ENCODE peak calls at places on chromosome 3, in six cellular contexts. One of them, this sample, is unnamed.
A peak's percentile ranks its signal among the peaks of the same experiment; 100 is the strongest.

GRCh38 chr3:185423178-185423577 is 60.2 kb downstream of the MAP3K13 start:
- DNase-seq in neural progenitor cell: no peak
- DNase-seq in IMR-90: peak; percentile 35
- DNase-seq in fibroblast of lung: peak; percentile 43
- DNase-seq in HCT116: no peak
- DNase-seq in H1: no peak
- DNase-seq in this sample: peak; percentile 10

GRCh38 chr3:194687638-194688206 is 2.0 kb downstream of the FAM43A start:
- DNase-seq in neural progenitor cell: peak; percentile 96
- DNase-seq in IMR-90: peak; percentile 51
- DNase-seq in fibroblast of lung: peak; percentile 69
- DNase-seq in HCT116: no peak
- DNase-seq in H1: peak; percentile 84
- DNase-seq in this sample: peak; percentile 87

GRCh38 chr3:140995881-140996280 is 54.2 kb downstream of the SLC25A36 start:
- DNase-seq in neural progenitor cell: no peak
- DNase-seq in IMR-90: no peak
- DNase-seq in fibroblast of lung: peak; percentile 6
- DNase-seq in HCT116: no peak
- DNase-seq in H1: no peak
- DNase-seq in this sample: no peak

GRCh38 chr3:160314949-160315348 is 84.1 kb downstream of the IFT80 start:
- DNase-seq in neural progenitor cell: no peak
- DNase-seq in IMR-90: no peak
- DNase-seq in fibroblast of lung: no peak
- DNase-seq in HCT116: no peak
- DNase-seq in H1: no peak
- DNase-seq in this sample: no peak

GRCh38 chr3:146542179-146542578 is 2.2 kb downstream of the PLSCR1 start:
- DNase-seq in neural progenitor cell: no peak
- DNase-seq in IMR-90: peak; percentile 65
- DNase-seq in fibroblast of lung: peak; percentile 31
- DNase-seq in HCT116: no peak
- DNase-seq in H1: no peak
- DNase-seq in this sample: no peak

GRCh38 chr3:185216587-185216918 is 37.3 kb downstream of the EHHADH start:
- DNase-seq in neural progenitor cell: no peak
- DNase-seq in IMR-90: no peak
- DNase-seq in fibroblast of lung: peak; percentile 47
- DNase-seq in HCT116: no peak
- DNase-seq in H1: no peak
- DNase-seq in this sample: no peak

GRCh38 chr3:12662593-12663310 is 1.2 kb downstream of the RAF1 start:
- DNase-seq in neural progenitor cell: peak; percentile 74
- DNase-seq in IMR-90: peak; percentile 55
- DNase-seq in fibroblast of lung: peak; percentile 47
- DNase-seq in HCT116: no peak
- DNase-seq in H1: no peak
- DNase-seq in this sample: peak; percentile 59

GRCh38 chr3:74739242-74739641 is 124.8 kb upstream of the CNTN3 start:
- DNase-seq in neural progenitor cell: no peak
- DNase-seq in IMR-90: no peak
- DNase-seq in fibroblast of lung: no peak
- DNase-seq in HCT116: no peak
- DNase-seq in H1: no peak
- DNase-seq in this sample: no peak

GRCh38 chr3:88954853-88955252 is 152.6 kb upstream of the EPHA3 start:
- DNase-seq in neural progenitor cell: no peak
- DNase-seq in IMR-90: no peak
- DNase-seq in fibroblast of lung: no peak
- DNase-seq in HCT116: no peak
- DNase-seq in H1: no peak
- DNase-seq in this sample: no peak

GRCh38 chr3:4907050-4907449 is 72.2 kb upstream of the BHLHE40 start:
- DNase-seq in neural progenitor cell: no peak
- DNase-seq in IMR-90: no peak
- DNase-seq in fibroblast of lung: no peak
- DNase-seq in HCT116: no peak
- DNase-seq in H1: no peak
- DNase-seq in this sample: no peak

GRCh38 chr3:136728434-136728833 is 23.7 kb downstream of the STAG1 start:
- DNase-seq in neural progenitor cell: no peak
- DNase-seq in IMR-90: no peak
- DNase-seq in fibroblast of lung: peak; percentile 9
- DNase-seq in HCT116: no peak
- DNase-seq in H1: no peak
- DNase-seq in this sample: no peak

GRCh38 chr3:128919988-128920387 is 40.6 kb downstream of the ACAD9 start:
- DNase-seq in neural progenitor cell: no peak
- DNase-seq in IMR-90: no peak
- DNase-seq in fibroblast of lung: no peak
- DNase-seq in HCT116: no peak
- DNase-seq in H1: no peak
- DNase-seq in this sample: no peak

GRCh38 chr3:128917291-128917690 is 37.9 kb downstream of the ACAD9 start:
- DNase-seq in neural progenitor cell: no peak
- DNase-seq in IMR-90: no peak
- DNase-seq in fibroblast of lung: no peak
- DNase-seq in HCT116: no peak
- DNase-seq in H1: no peak
- DNase-seq in this sample: no peak

GRCh38 chr3:128923607-128924385 is 44.4 kb downstream of the ACAD9 start:
- DNase-seq in neural progenitor cell: no peak
- DNase-seq in IMR-90: no peak
- DNase-seq in fibroblast of lung: no peak
- DNase-seq in HCT116: no peak
- DNase-seq in H1: no peak
- DNase-seq in this sample: no peak

DNA sequence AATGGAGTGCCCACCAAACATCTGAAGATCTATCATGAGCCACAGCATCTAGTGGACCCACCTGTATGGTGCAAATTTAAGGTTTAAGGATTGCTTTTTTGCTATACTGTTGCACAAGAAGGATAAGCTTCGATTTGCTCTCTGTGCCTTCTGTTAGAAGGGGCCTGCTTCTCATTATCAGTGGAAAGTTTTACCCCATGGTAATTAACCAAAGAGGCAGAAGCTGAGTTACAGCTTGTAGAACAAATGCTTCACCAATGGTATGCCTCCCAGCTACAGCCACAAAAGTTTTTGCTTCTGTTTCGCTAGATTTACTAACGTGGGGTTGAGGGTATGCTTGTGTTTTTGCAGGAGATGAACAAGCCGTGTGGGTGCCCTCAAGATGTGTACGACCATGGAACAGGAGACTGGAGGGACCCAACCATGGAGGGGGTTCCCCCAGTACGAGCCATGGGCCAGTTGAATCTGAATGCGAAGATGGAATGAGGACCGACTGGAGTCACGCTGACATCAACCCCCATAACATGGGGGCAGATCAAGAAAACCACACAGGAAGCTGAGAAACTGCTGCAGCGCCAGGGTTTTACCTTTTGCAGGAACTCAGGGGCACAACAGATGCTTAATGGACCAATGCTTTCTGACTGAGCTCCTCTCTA is 43.5 kb downstream of the ACAD9 start:
- DNase-seq in neural progenitor cell: no peak
- DNase-seq in IMR-90: no peak
- DNase-seq in fibroblast of lung: no peak
- DNase-seq in HCT116: no peak
- DNase-seq in H1: no peak
- DNase-seq in this sample: no peak
- H3K9me3 ChIP-seq in neural progenitor cell: peaks cover 4% of the 10 kb centered on the region
- H3K9me3 ChIP-seq in IMR-90: peaks cover 36% of the 10 kb centered on the region
- H3K9me3 ChIP-seq in fibroblast of lung: no peaks in the 10 kb centered on the region
- H3K9me3 ChIP-seq in HCT116: peaks cover 21% of the 10 kb centered on the region
- H3K9me3 ChIP-seq in H1: peaks cover 63% of the 10 kb centered on the region
- H3K9me3 ChIP-seq in this sample: peaks cover 25% of the 10 kb centered on the region

GRCh38 chr3:155193868-155194267 is 99.6 kb downstream of the STRIT1 start:
- DNase-seq in neural progenitor cell: no peak
- DNase-seq in IMR-90: no peak
- DNase-seq in fibroblast of lung: no peak
- DNase-seq in HCT116: no peak
- DNase-seq in H1: no peak
- DNase-seq in this sample: no peak

GRCh38 chr3:155197786-155198185 is 95.7 kb downstream of the STRIT1 start:
- DNase-seq in neural progenitor cell: no peak
- DNase-seq in IMR-90: no peak
- DNase-seq in fibroblast of lung: no peak
- DNase-seq in HCT116: no peak
- DNase-seq in H1: no peak
- DNase-seq in this sample: no peak

GRCh38 chr3:155194973-155195372 is 98.5 kb downstream of the STRIT1 start:
- DNase-seq in neural progenitor cell: no peak
- DNase-seq in IMR-90: no peak
- DNase-seq in fibroblast of lung: no peak
- DNase-seq in HCT116: no peak
- DNase-seq in H1: no peak
- DNase-seq in this sample: no peak

GRCh38 chr3:155196131-155197075 is 97.1 kb downstream of the STRIT1 start:
- DNase-seq in neural progenitor cell: no peak
- DNase-seq in IMR-90: no peak
- DNase-seq in fibroblast of lung: no peak
- DNase-seq in HCT116: no peak
- DNase-seq in H1: no peak
- DNase-seq in this sample: no peak

GRCh38 chr3:155195558-155195957 is 97.9 kb downstream of the STRIT1 start:
- DNase-seq in neural progenitor cell: no peak
- DNase-seq in IMR-90: no peak
- DNase-seq in fibroblast of lung: no peak
- DNase-seq in HCT116: no peak
- DNase-seq in H1: no peak
- DNase-seq in this sample: no peak
- H2AFZ ChIP-seq in neural progenitor cell: peak overlapping the region; percentile 31
- H2AFZ ChIP-seq in IMR-90: no peak overlapping the region
- H2AFZ ChIP-seq in fibroblast of lung: no peak overlapping the region
- H2AFZ ChIP-seq in HCT116: no peak overlapping the region
- H2AFZ ChIP-seq in H1: no peak overlapping the region
- H2AFZ ChIP-seq in this sample: no peak overlapping the region

DNA sequence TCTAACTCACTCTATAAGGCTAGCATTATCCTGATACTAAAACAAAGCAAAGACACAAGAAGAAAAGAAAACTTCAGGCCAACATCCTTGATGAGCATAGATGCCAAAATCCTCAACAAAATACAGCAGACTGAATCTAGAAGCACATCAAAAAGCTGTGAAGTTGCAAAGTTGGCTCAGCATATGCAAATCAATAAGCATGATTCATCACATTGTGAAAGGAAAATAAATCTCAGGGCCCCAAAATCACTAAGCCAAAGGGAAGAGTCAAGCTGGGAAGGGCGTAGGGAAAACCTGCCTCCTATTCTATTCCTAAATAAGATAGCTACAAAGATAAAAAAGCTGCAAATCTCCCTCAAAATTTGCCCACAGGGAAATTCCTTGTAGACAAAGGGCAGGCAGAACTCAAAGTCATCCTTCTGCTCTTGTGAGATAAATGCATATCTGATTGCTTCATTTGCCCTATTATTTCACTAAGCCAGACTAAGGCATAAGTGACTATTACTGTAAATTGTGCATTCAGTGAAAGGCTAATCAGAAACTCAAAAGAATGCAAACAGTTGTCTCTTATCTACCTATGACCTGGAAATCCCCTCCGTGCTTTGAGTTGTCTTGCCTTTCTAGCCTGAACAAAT is 30.4 kb upstream of the CCNL1 start:
- DNase-seq in neural progenitor cell: no peak
- DNase-seq in IMR-90: no peak
- DNase-seq in fibroblast of lung: no peak
- DNase-seq in HCT116: no peak
- DNase-seq in H1: no peak
- DNase-seq in this sample: no peak
- H3K9me3 ChIP-seq in neural progenitor cell: peaks cover 36% of the 10 kb centered on the region
- H3K9me3 ChIP-seq in IMR-90: peaks cover 23% of the 10 kb centered on the region
- H3K9me3 ChIP-seq in fibroblast of lung: no peaks in the 10 kb centered on the region
- H3K9me3 ChIP-seq in HCT116: peaks cover 7% of the 10 kb centered on the region
- H3K9me3 ChIP-seq in H1: peaks cover 28% of the 10 kb centered on the region
- H3K9me3 ChIP-seq in this sample: peaks cover 9% of the 10 kb centered on the region

GRCh38 chr3:54859204-54859603 is 68.7 kb downstream of the LRTM1 start:
- DNase-seq in neural progenitor cell: no peak
- DNase-seq in IMR-90: peak; percentile 68
- DNase-seq in fibroblast of lung: peak; percentile 83
- DNase-seq in HCT116: no peak
- DNase-seq in H1: no peak
- DNase-seq in this sample: no peak
- H2AFZ ChIP-seq in neural progenitor cell: no peak overlapping the region
- H2AFZ ChIP-seq in IMR-90: no peak overlapping the region
- H2AFZ ChIP-seq in fibroblast of lung: no peak overlapping the region
- H2AFZ ChIP-seq in HCT116: no peak overlapping the region
- H2AFZ ChIP-seq in H1: no peak overlapping the region
- H2AFZ ChIP-seq in this sample: no peak overlapping the region